ENCODE peak calls at places on chromosomes 16 and 17, in six cellular contexts. N is fibroblast of mammary gland, U is BJ, G is A549, R is endothelial cell, W is WTC11. L is an unnamed sample.

GRCh38 chr17:77314601-77315000 is 173.8 kb downstream of the SEC14L1 start:
- DNase-seq in G (no peak), R (no peak), W (no peak), N (no peak), U (no peak), L (no peak)

GRCh38 chr17:80816241-80817103 is 175.2 kb upstream of the CHMP6 start:
- DNase-seq in R (no peak), W (no peak), N (no peak), G (no peak), U (no peak), L (no peak)

GRCh38 chr17:2253768-2254406 is 49.7 kb downstream of the SMG6 start:
- DNase-seq in N (no peak), G (no peak), R (no peak), W (no peak), U (no peak), L (no peak)

GRCh38 chr17:6713130-6713917 is at the start of gene SLC13A5:
- DNase-seq in U (no peak), R (peak), N (peak), W (peak), G (peak), L (no peak)

GRCh38 chr16:4431023-4431422 is 5.4 kb downstream of the DNAJA3 start:
- DNase-seq in U (no peak), G (no peak), N (no peak), W (no peak), R (no peak), L (no peak)

GRCh38 chr16:4213721-4214120 is 28.2 kb downstream of the SRL start:
- DNase-seq in U (no peak), N (peak), R (no peak), G (no peak), W (no peak), L (no peak)

GRCh38 chr16:10558746-10559641 is 21.4 kb downstream of the EMP2 start:
- DNase-seq in W (no peak), R (no peak), U (peak), G (no peak), N (peak), L (no peak)

GRCh38 chr16:3523281-3523680 is 22.5 kb downstream of the CLUAP1 start:
- DNase-seq in U (no peak), W (no peak), R (no peak), G (no peak), N (no peak), L (no peak)

GRCh38 chr17:42310281-42311156 is 22.2 kb downstream of the STAT5A start:
- DNase-seq in R (no peak), G (no peak), W (peak), N (peak), U (no peak), L (no peak)

GRCh38 chr16:85004587-85005205 is 6.6 kb downstream of the ZDHHC7 start:
- DNase-seq in W (no peak), U (peak), R (no peak), G (peak), N (peak), L (no peak)

GRCh38 chr16:89738538-89739317 is 17.4 kb downstream of the ZNF276 start:
- DNase-seq in W (no peak), N (no peak), U (no peak), R (no peak), G (no peak), L (no peak)

GRCh38 chr17:44983563-44983962 is 15.5 kb upstream of the C1QL1 start:
- DNase-seq in R (no peak), G (no peak), N (no peak), W (no peak), U (no peak), L (no peak)

GRCh38 chr17:44543213-44543904 is 13.9 kb upstream of the FZD2 start:
- DNase-seq in G (peak), W (peak), U (peak), R (peak), N (peak), L (no peak)

GRCh38 chr16:49918257-49918656 is 62.3 kb upstream of the ZNF423 start:
- DNase-seq in N (no peak), R (no peak), G (no peak), U (no peak), W (peak), L (no peak)
- TF ChIP-seq CTCF in N (no peak), R (no peak), G (no peak), U (no peak), W (no peak), L (no peak)

GRCh38 chr17:68100000-68100641 is 64.6 kb downstream of the KPNA2 start:
- DNase-seq in U (no peak), W (no peak), N (no peak), G (no peak), R (no peak), L (no peak)
- TF ChIP-seq CTCF in U (no peak), W (no peak), N (no peak), G (no peak), R (no peak), L (no peak)

GRCh38 chr17:9895923-9896322 is 9.1 kb downstream of the RCVRN start:
- DNase-seq in U (no peak), W (no peak), G (no peak), N (no peak), R (no peak), L (no peak)

GRCh38 chr17:9887521-9887920 is 17.6 kb downstream of the RCVRN start:
- DNase-seq in U (no peak), N (no peak), R (no peak), G (peak), W (no peak), L (no peak)

GRCh38 chr17:9893606-9894005 is 11.5 kb downstream of the RCVRN start:
- DNase-seq in N (peak), R (no peak), U (no peak), W (no peak), G (no peak), L (no peak)

GRCh38 chr17:9886141-9886930 is 18.7 kb downstream of the RCVRN start:
- DNase-seq in G (no peak), W (no peak), U (no peak), N (no peak), R (no peak), L (no peak)

GRCh38 chr17:9890124-9890523 is 14.9 kb downstream of the RCVRN start:
- DNase-seq in R (peak), W (peak), U (no peak), G (peak), N (peak), L (no peak)
- TF ChIP-seq CTCF in R (peak), W (peak), U (peak), G (peak), N (peak), L (peak)

GRCh38 chr17:65171753-65172152 is 34.6 kb downstream of the RGS9 start:
- DNase-seq in U (no peak), W (no peak), R (peak), G (no peak), N (no peak), L (no peak)
- TF ChIP-seq CTCF in U (no peak), W (no peak), R (no peak), G (no peak), N (no peak), L (no peak)